ENCODE peak calls at places on chromosome 6, in four cellular contexts. One of them, this sample, is unnamed. For H3K4me1 and H3K27me3, the result is how much of the 10 kb centered on the place peaks cover.

GRCh38 chr6:25713802-25714201 is 40.7 kb upstream of the SLC17A4 start:
- DNase-seq in left ventricle myocardium inferior: no peak
- DNase-seq in CD8-positive, alpha-beta memory T cell: no peak
- DNase-seq in uterus: no peak
- DNase-seq in this sample: no peak

GRCh38 chr6:90271831-90272230 is 24.8 kb downstream of the BACH2 start:
- DNase-seq in left ventricle myocardium inferior: no peak
- DNase-seq in uterus: no peak
- DNase-seq in CD8-positive, alpha-beta memory T cell: no peak
- DNase-seq in this sample: no peak

GRCh38 chr6:113813207-113813606 is 43.9 kb upstream of the MARCKS start:
- DNase-seq in uterus: no peak
- DNase-seq in left ventricle myocardium inferior: no peak
- DNase-seq in CD8-positive, alpha-beta memory T cell: no peak
- DNase-seq in this sample: no peak

GRCh38 chr6:15608406-15608805 is 54.4 kb downstream of the DTNBP1 start:
- DNase-seq in uterus: peak
- DNase-seq in CD8-positive, alpha-beta memory T cell: no peak
- DNase-seq in left ventricle myocardium inferior: no peak
- DNase-seq in this sample: no peak

GRCh38 chr6:139017227-139017626 is 11.3 kb upstream of the ABRACL start:
- DNase-seq in CD8-positive, alpha-beta memory T cell: no peak
- DNase-seq in uterus: peak
- DNase-seq in left ventricle myocardium inferior: no peak
- DNase-seq in this sample: no peak

GRCh38 chr6:37353761-37354525 is at the start of gene RNF8:
- DNase-seq in CD8-positive, alpha-beta memory T cell: peak
- DNase-seq in left ventricle myocardium inferior: peak
- DNase-seq in uterus: peak
- DNase-seq in this sample: peak

GRCh38 chr6:37174515-37175331 is 4.8 kb downstream of the PIM1 start:
- DNase-seq in CD8-positive, alpha-beta memory T cell: no peak
- DNase-seq in uterus: no peak
- DNase-seq in left ventricle myocardium inferior: no peak
- DNase-seq in this sample: no peak

GRCh38 chr6:148973809-148974208 is 227.0 kb downstream of the UST start:
- DNase-seq in CD8-positive, alpha-beta memory T cell: no peak
- DNase-seq in uterus: no peak
- DNase-seq in left ventricle myocardium inferior: no peak
- DNase-seq in this sample: no peak

DNA sequence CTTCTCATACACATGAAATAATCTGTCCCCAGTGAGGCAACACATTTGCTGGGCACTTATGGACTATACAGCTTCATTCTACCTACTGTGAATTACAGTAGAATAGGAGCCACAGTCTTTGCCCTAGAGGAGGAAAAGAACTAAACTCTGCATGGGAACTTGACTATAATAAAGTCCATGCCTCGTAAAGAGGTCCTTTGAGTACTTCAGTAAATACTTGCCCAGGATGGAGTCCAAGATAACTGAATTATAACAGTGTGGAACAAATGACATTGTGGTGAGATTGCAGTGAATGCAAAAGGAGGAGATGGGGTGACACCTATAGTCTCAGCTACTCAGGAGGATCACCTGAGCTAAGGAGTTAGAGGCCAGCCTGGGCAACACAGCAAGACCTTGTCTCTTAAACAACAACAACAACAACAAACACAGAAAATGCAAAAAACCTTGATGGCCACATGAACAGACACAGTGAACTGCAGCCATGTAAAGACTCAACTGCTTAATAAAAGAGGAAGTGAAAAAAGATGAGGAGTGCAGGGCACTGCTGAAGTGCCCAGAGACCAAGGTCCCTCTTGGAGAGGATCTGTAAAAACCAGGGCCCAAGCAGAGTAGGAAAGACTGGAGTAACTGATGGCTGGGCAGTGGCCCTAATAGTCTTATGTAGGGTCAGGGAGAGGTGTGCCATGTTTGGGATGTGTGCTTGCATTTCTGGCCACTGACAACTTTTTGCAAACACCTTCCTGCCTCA is 3.7 kb downstream of the MRPS18A start:
- DNase-seq in uterus: no peak
- DNase-seq in left ventricle myocardium inferior: no peak
- DNase-seq in CD8-positive, alpha-beta memory T cell: no peak
- DNase-seq in this sample: no peak
- H3K27ac ChIP-seq in uterus: no peak
- H3K27ac ChIP-seq in left ventricle myocardium inferior: peak
- H3K27ac ChIP-seq in CD8-positive, alpha-beta memory T cell: no peak
- H3K27ac ChIP-seq in this sample: no peak

DNA sequence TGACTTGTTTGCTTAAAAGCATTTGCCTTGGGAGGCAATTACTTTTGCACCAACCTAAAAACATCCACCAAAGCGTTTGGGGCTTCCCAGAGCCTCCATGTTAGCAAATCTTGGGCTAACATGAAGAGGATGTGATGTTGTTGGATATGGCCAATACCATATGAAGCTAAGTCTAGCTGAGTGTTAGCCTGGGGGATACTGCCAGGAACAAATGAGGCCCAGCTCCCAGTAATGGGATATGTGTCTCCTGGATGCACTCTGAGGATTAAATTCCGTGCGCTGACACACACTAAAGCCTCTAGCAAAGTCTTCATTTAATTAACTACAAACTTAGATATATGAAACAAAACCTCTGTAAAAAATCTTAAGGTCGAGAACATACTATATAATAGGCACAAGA is 35.3 kb upstream of the HBS1L start:
- DNase-seq in uterus: no peak
- DNase-seq in CD8-positive, alpha-beta memory T cell: no peak
- DNase-seq in left ventricle myocardium inferior: no peak
- DNase-seq in this sample: no peak
- H3K4me1 ChIP-seq in uterus: under half
- H3K4me1 ChIP-seq in CD8-positive, alpha-beta memory T cell: half or more
- H3K4me1 ChIP-seq in left ventricle myocardium inferior: under half
- H3K4me1 ChIP-seq in this sample: under half

GRCh38 chr6:166512567-166512966 is 73.9 kb downstream of the RAMACL start:
- DNase-seq in left ventricle myocardium inferior: no peak
- DNase-seq in uterus: no peak
- DNase-seq in CD8-positive, alpha-beta memory T cell: peak
- DNase-seq in this sample: no peak

GRCh38 chr6:166508726-166509125 is 77.8 kb downstream of the RAMACL start:
- DNase-seq in CD8-positive, alpha-beta memory T cell: no peak
- DNase-seq in left ventricle myocardium inferior: no peak
- DNase-seq in uterus: no peak
- DNase-seq in this sample: no peak

GRCh38 chr6:166514196-166514595 is 72.3 kb downstream of the RAMACL start:
- DNase-seq in left ventricle myocardium inferior: no peak
- DNase-seq in uterus: no peak
- DNase-seq in CD8-positive, alpha-beta memory T cell: no peak
- DNase-seq in this sample: no peak

GRCh38 chr6:166509193-166509592 is 77.3 kb downstream of the RAMACL start:
- DNase-seq in left ventricle myocardium inferior: no peak
- DNase-seq in CD8-positive, alpha-beta memory T cell: no peak
- DNase-seq in uterus: no peak
- DNase-seq in this sample: no peak

GRCh38 chr6:166511316-166511715 is 75.2 kb downstream of the RAMACL start:
- DNase-seq in CD8-positive, alpha-beta memory T cell: no peak
- DNase-seq in uterus: no peak
- DNase-seq in left ventricle myocardium inferior: no peak
- DNase-seq in this sample: no peak
- H3K27me3 ChIP-seq in CD8-positive, alpha-beta memory T cell: under half
- H3K27me3 ChIP-seq in uterus: under half
- H3K27me3 ChIP-seq in left ventricle myocardium inferior: under half
- H3K27me3 ChIP-seq in this sample: under half

GRCh38 chr6:170147056-170147787 is 143.7 kb downstream of the DLL1 start:
- DNase-seq in uterus: no peak
- DNase-seq in left ventricle myocardium inferior: no peak
- DNase-seq in CD8-positive, alpha-beta memory T cell: no peak
- DNase-seq in this sample: peak
- H3K27ac ChIP-seq in uterus: no peak
- H3K27ac ChIP-seq in left ventricle myocardium inferior: peak
- H3K27ac ChIP-seq in CD8-positive, alpha-beta memory T cell: peak
- H3K27ac ChIP-seq in this sample: no peak

DNA sequence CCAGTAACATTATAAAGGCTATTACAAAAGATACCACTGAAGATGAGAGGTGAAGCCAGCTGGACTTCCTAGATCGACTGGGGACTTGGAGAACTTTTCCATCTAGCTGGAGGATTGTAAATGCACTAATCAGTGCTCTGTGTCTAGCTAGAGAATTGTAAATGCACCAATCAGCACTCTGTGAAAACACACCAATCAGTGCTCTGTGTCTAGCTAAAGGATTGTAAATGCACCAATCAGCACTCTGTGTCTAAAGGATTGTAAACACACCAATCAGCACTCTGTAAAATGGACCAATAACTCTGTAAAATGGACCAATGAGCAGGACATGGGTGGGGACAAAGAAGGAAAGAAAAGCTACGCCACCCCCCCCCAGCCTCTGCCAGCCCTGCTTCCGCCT is 13.6 kb upstream of the RPS10 start:
- DNase-seq in CD8-positive, alpha-beta memory T cell: no peak
- DNase-seq in left ventricle myocardium inferior: no peak
- DNase-seq in uterus: no peak
- DNase-seq in this sample: no peak
- H3K4me1 ChIP-seq in CD8-positive, alpha-beta memory T cell: under half
- H3K4me1 ChIP-seq in left ventricle myocardium inferior: under half
- H3K4me1 ChIP-seq in uterus: under half
- H3K4me1 ChIP-seq in this sample: under half

GRCh38 chr6:130575971-130576370 is 210.2 kb downstream of the TMEM200A start:
- DNase-seq in CD8-positive, alpha-beta memory T cell: peak
- DNase-seq in left ventricle myocardium inferior: no peak
- DNase-seq in uterus: no peak
- DNase-seq in this sample: no peak
- H3K27me3 ChIP-seq in CD8-positive, alpha-beta memory T cell: under half
- H3K27me3 ChIP-seq in left ventricle myocardium inferior: under half
- H3K27me3 ChIP-seq in uterus: under half
- H3K27me3 ChIP-seq in this sample: under half

This sample was measured in aorta.